ENCODE peak calls at places on chromosome 7, in six cellular contexts. W is aorta; X is stimulated activated CD8-positive, alpha-beta memory T cell treated with anti-CD3 and anti-CD28 coated beads, Interleukin-7, amount 100 ng/mL, for 4 hours; C is activated naive CD4-positive, alpha-beta T cell treated with anti-CD3 and anti-CD28 coated beads for 36 hours; Y is HAP-1; Q is stimulated activated CD4-positive, alpha-beta T cell treated with anti-CD3 and anti-CD28 coated beads, Interleukin-15, amount 100 ng/mL, for 1 hour. F is an unnamed sample.

GRCh38 chr7:51015581-51015980 is 232.9 kb upstream of the GRB10 start:
- DNase-seq in Y (no peak), W (no peak), Q (no peak), X (no peak), C (no peak), F (no peak)

GRCh38 chr7:130277763-130278643 is 11.3 kb downstream of the CPA2 start:
- DNase-seq in C (no peak), Y (peak), X (no peak), Q (no peak), W (peak), F (peak)

GRCh38 chr7:91973632-91974031 is 33.0 kb downstream of the AKAP9 start:
- DNase-seq in C (no peak), X (no peak), Q (no peak), Y (no peak), W (no peak), F (no peak)

GRCh38 chr7:142516038-142516501 is 233.2 kb upstream of the PRSS1 start:
- DNase-seq in Q (no peak), X (no peak), W (no peak), Y (peak), C (peak), F (peak)

GRCh38 chr7:16399265-16399801 is 22.0 kb downstream of the CRPPA start:
- DNase-seq in X (no peak), C (no peak), Q (no peak), W (no peak), Y (no peak), F (no peak)

GRCh38 chr7:2701406-2701805 is 13.4 kb downstream of the AMZ1 start:
- DNase-seq in Q (no peak), Y (no peak), W (no peak), X (no peak), C (no peak), F (no peak)

GRCh38 chr7:29346574-29346973 is 152.0 kb downstream of the CHN2 start:
- DNase-seq in Y (no peak), Q (no peak), W (no peak), C (no peak), X (no peak), F (no peak)

GRCh38 chr7:80060218-80060806 is 74.3 kb upstream of the GNAI1 start:
- DNase-seq in Q (no peak), W (no peak), C (no peak), X (no peak), Y (no peak), F (peak)

GRCh38 chr7:51539840-51540239 is 223.2 kb upstream of the COBL start:
- DNase-seq in Y (no peak), X (no peak), Q (no peak), W (no peak), C (no peak), F (no peak)

GRCh38 chr7:56062382-56062781 is 1.7 kb upstream of the SUMF2 start:
- DNase-seq in C (no peak), W (no peak), Q (no peak), Y (no peak), X (no peak), F (no peak)

GRCh38 chr7:120550494-120551048 is 277.6 kb downstream of the KCND2 start:
- DNase-seq in Q (no peak), Y (peak), W (no peak), C (no peak), X (no peak), F (no peak)

GRCh38 chr7:117666019-117666418 is 186.2 kb downstream of the CFTR start:
- DNase-seq in Y (no peak), W (no peak), X (no peak), C (no peak), Q (no peak), F (no peak)

GRCh38 chr7:26190417-26190869 is 10.1 kb downstream of the HNRNPA2B1 start:
- DNase-seq in C (no peak), X (no peak), Y (no peak), Q (no peak), W (no peak), F (no peak)

GRCh38 chr7:95596183-95597135 is at the start of gene PDK4:
- DNase-seq in X (no peak), C (no peak), Q (no peak), W (peak), Y (peak), F (peak)

GRCh38 chr7:145848691-145849090 is 267.9 kb upstream of the CNTNAP2 start:
- DNase-seq in W (no peak), Q (no peak), C (no peak), X (no peak), Y (peak), F (peak)

GRCh38 chr7:148819697-148820332 is 64.3 kb downstream of the EZH2 start:
- DNase-seq in C (no peak), Q (no peak), W (no peak), X (no peak), Y (no peak), F (no peak)

GRCh38 chr7:128881458-128882125 is 18.9 kb downstream of the ATP6V1F start:
- DNase-seq in C (no peak), Q (no peak), X (no peak), W (no peak), Y (no peak), F (no peak)

GRCh38 chr7:152486968-152487367 is 51.2 kb upstream of the KMT2C start:
- DNase-seq in X (no peak), W (no peak), C (no peak), Q (no peak), Y (no peak), F (no peak)

GRCh38 chr7:131235489-131236317 is 92.0 kb upstream of the MKLN1 start:
- DNase-seq in W (peak), X (peak), Q (peak), C (peak), Y (no peak), F (no peak)

GRCh38 chr7:40221836-40222235 is 87.0 kb downstream of the SUGCT start:
- DNase-seq in C (no peak), W (no peak), Y (no peak), Q (no peak), X (no peak), F (no peak)

GRCh38 chr7:118153551-118154177 is 30.3 kb upstream of the LSM8 start:
- DNase-seq in W (no peak), Y (peak), C (peak), Q (no peak), X (no peak), F (peak)

GRCh38 chr7:129144095-129144833 is at the start of gene TSPAN33:
- DNase-seq in Q (peak), C (peak), W (peak), X (peak), Y (peak), F (peak)

GRCh38 chr7:144130730-144131129 is 7.8 kb downstream of the OR2A14 start:
- DNase-seq in X (no peak), Y (no peak), C (no peak), Q (no peak), W (no peak), F (no peak)

GRCh38 chr7:121994625-121995410 is 121.9 kb downstream of the PTPRZ1 start:
- DNase-seq in Q (peak), X (no peak), Y (peak), W (peak), C (peak), F (peak)

GRCh38 chr7:142319970-142320369 is 62.1 kb upstream of the PRSS58 start:
- DNase-seq in W (no peak), C (peak), Q (peak), X (no peak), Y (peak), F (no peak)

GRCh38 chr7:1741751-1742554 is 71.9 kb downstream of the ELFN1 start:
- DNase-seq in X (no peak), Y (peak), Q (no peak), W (no peak), C (no peak), F (no peak)

GRCh38 chr7:112985377-112985987 is 101.1 kb downstream of the GPR85 start:
- DNase-seq in W (no peak), C (no peak), Q (no peak), X (no peak), Y (no peak), F (no peak)

GRCh38 chr7:140403878-140404564 is at the start of gene RAB19:
- DNase-seq in Y (no peak), C (peak), W (no peak), Q (peak), X (peak), F (no peak)

GRCh38 chr7:117284692-117285091 is 38.2 kb downstream of the WNT2 start:
- DNase-seq in Y (no peak), Q (no peak), C (no peak), W (no peak), X (no peak), F (no peak)

F was measured in NT2/D1.